ENCODE peak calls at places on chromosomes 5 and 9, in ten cellular contexts. P is ELR; R is small intestine; B is stromal cell of bone marrow; E is CD8-positive, alpha-beta memory T cell; M is progenitor cell of endocrine pancreas; S is GM18507; Z is GM04504; I is stimulated activated naive B cell treated with anti-CD40 and anti-IgM and Interleukin-4, amounts not matched to agents 10 μg/mL and 1 μg/mL and 100 μg/mL, for 72 hours; U is NCI-H1105 treated with DMSO at 0.1 percent for 48 hours. D is an unnamed sample.

GRCh38 chr9:70439991-70440706 is 25.7 kb upstream of the KLF9 start:
- DNase-seq in P (peak), R (no peak), B (no peak), E (no peak), M (no peak), S (no peak), Z (no peak), I (no peak), U (no peak), D (no peak)

GRCh38 chr5:143843461-143843860 is 31.5 kb downstream of the HMHB1 start:
- DNase-seq in P (no peak), R (no peak), B (no peak), E (no peak), M (no peak), S (no peak), Z (no peak), I (no peak), U (peak), D (no peak)

GRCh38 chr5:148268556-148268955 is at the start of gene SPINK13:
- DNase-seq in P (peak), R (no peak), B (peak), E (no peak), M (no peak), S (no peak), Z (peak), I (no peak), U (no peak), D (no peak)

GRCh38 chr9:107472581-107473335 is 16.8 kb downstream of the KLF4 start:
- DNase-seq in P (no peak), R (no peak), B (no peak), E (no peak), M (no peak), S (no peak), Z (no peak), I (no peak), U (no peak), D (peak)

GRCh38 chr5:122385286-122385685 is 73.2 kb downstream of the SNCAIP start:
- DNase-seq in P (no peak), R (no peak), B (no peak), E (no peak), M (no peak), S (no peak), Z (no peak), I (no peak), U (no peak), D (no peak)

GRCh38 chr5:160229190-160229742 is at the start of gene FABP6:
- DNase-seq in P (no peak), R (no peak), B (no peak), E (no peak), M (no peak), S (no peak), Z (no peak), I (no peak), U (no peak), D (no peak)

GRCh38 chr9:125889524-125890473 is 142.6 kb downstream of the PBX3 start:
- DNase-seq in P (peak), R (peak), B (no peak), E (peak), M (peak), S (peak), Z (peak), I (peak), U (peak), D (peak)

GRCh38 chr5:15790446-15791005 is 290.5 kb downstream of the FBXL7 start:
- DNase-seq in P (peak), R (no peak), B (no peak), E (no peak), M (no peak), S (no peak), Z (no peak), I (no peak), U (no peak), D (no peak)

GRCh38 chr9:83623634-83623991 is 670 bp downstream of the IDNK start:
- DNase-seq in P (no peak), R (peak), B (no peak), E (no peak), M (no peak), S (no peak), Z (no peak), I (no peak), U (peak), D (no peak)

GRCh38 chr5:16618138-16618897 is 1.5 kb upstream of the RETREG1 start:
- DNase-seq in P (no peak), R (peak), B (no peak), E (no peak), M (no peak), S (no peak), Z (no peak), I (no peak), U (no peak), D (peak)

GRCh38 chr9:97668485-97668884 is 28.7 kb downstream of the XPA start:
- DNase-seq in P (no peak), R (no peak), B (no peak), E (no peak), M (no peak), S (no peak), Z (no peak), I (no peak), U (no peak), D (no peak)

GRCh38 chr5:8756498-8757084 is 789.3 kb downstream of the SEMA5A start:
- DNase-seq in P (peak), R (peak), B (peak), E (no peak), M (no peak), S (no peak), Z (peak), I (no peak), U (peak), D (peak)

GRCh38 chr5:127031863-127032232 is 1.5 kb upstream of the MARCHF3 start:
- DNase-seq in P (peak), R (no peak), B (no peak), E (no peak), M (no peak), S (no peak), Z (no peak), I (no peak), U (no peak), D (no peak)

GRCh38 chr5:179378441-179379271 is 33.4 kb upstream of the ADAMTS2 start:
- DNase-seq in P (peak), R (no peak), B (peak), E (no peak), M (no peak), S (no peak), Z (peak), I (no peak), U (no peak), D (no peak)

GRCh38 chr9:34518110-34518616 is 4.6 kb downstream of the ENHO start:
- DNase-seq in P (no peak), R (no peak), B (no peak), E (no peak), M (no peak), S (no peak), Z (no peak), I (no peak), U (no peak), D (no peak)

GRCh38 chr5:53249529-53249928 is 140.0 kb upstream of the MOCS2 start:
- DNase-seq in P (peak), R (no peak), B (peak), E (no peak), M (no peak), S (no peak), Z (peak), I (no peak), U (no peak), D (no peak)

GRCh38 chr9:133238272-133238850 is 29.3 kb upstream of the OBP2B start:
- DNase-seq in P (peak), R (peak), B (no peak), E (peak), M (peak), S (no peak), Z (no peak), I (peak), U (no peak), D (no peak)

GRCh38 chr9:88355166-88355565 is 33.1 kb upstream of the SPIN1 start:
- DNase-seq in P (peak), R (no peak), B (no peak), E (no peak), M (no peak), S (no peak), Z (no peak), I (no peak), U (no peak), D (no peak)

D was measured in NCI-H146.